ENCODE peak calls at places on chromosomes 4 and X, in seven cellular contexts. One of them, this sample, is unnamed.

GRCh38 chrX:136168929-136169735 is 21.8 kb downstream of the FHL1 start:
- DNase-seq in neural progenitor cell: peak; percentile 84
- DNase-seq in thoracic aorta: peak; percentile 56
- DNase-seq in lower lobe of right lung: no peak
- DNase-seq in AG04450: peak; percentile 90
- DNase-seq in K562: peak; percentile 28
- DNase-seq in endodermal cell: peak; percentile 79
- DNase-seq in this sample: no peak

GRCh38 chr4:185542626-185543336 is 7.5 kb upstream of the PDLIM3 start:
- DNase-seq in neural progenitor cell: no peak
- DNase-seq in thoracic aorta: no peak
- DNase-seq in lower lobe of right lung: no peak
- DNase-seq in AG04450: peak; percentile 43
- DNase-seq in K562: no peak
- DNase-seq in endodermal cell: no peak
- DNase-seq in this sample: no peak

GRCh38 chr4:138243369-138243768 is 1.2 kb upstream of the SLC7A11 start:
- DNase-seq in neural progenitor cell: no peak
- DNase-seq in thoracic aorta: no peak
- DNase-seq in lower lobe of right lung: no peak
- DNase-seq in AG04450: no peak
- DNase-seq in K562: no peak
- DNase-seq in endodermal cell: no peak
- DNase-seq in this sample: no peak

GRCh38 chr4:69977582-69977981 is 12.1 kb upstream of the CSN2 start:
- DNase-seq in neural progenitor cell: no peak
- DNase-seq in thoracic aorta: no peak
- DNase-seq in lower lobe of right lung: no peak
- DNase-seq in AG04450: no peak
- DNase-seq in K562: no peak
- DNase-seq in endodermal cell: no peak
- DNase-seq in this sample: no peak

GRCh38 chrX:12721042-12721441 is 70.2 kb upstream of the PRPS2 start:
- DNase-seq in neural progenitor cell: peak; percentile 53
- DNase-seq in thoracic aorta: no peak
- DNase-seq in lower lobe of right lung: no peak
- DNase-seq in AG04450: no peak
- DNase-seq in K562: peak; percentile 3
- DNase-seq in endodermal cell: peak; percentile 77
- DNase-seq in this sample: no peak

GRCh38 chrX:70762285-70762684 is 146.2 kb downstream of the TEX11 start:
- DNase-seq in neural progenitor cell: peak; percentile 11
- DNase-seq in thoracic aorta: no peak
- DNase-seq in lower lobe of right lung: no peak
- DNase-seq in AG04450: no peak
- DNase-seq in K562: peak; percentile 3
- DNase-seq in endodermal cell: peak; percentile 52
- DNase-seq in this sample: no peak

GRCh38 chrX:134444681-134445080 is 15.3 kb upstream of the HPRT1 start:
- DNase-seq in neural progenitor cell: no peak
- DNase-seq in thoracic aorta: no peak
- DNase-seq in lower lobe of right lung: no peak
- DNase-seq in AG04450: no peak
- DNase-seq in K562: no peak
- DNase-seq in endodermal cell: no peak
- DNase-seq in this sample: no peak

GRCh38 chr4:118898684-118899138 is 10.1 kb downstream of the SYNPO2 start:
- DNase-seq in neural progenitor cell: no peak
- DNase-seq in thoracic aorta: no peak
- DNase-seq in lower lobe of right lung: no peak
- DNase-seq in AG04450: no peak
- DNase-seq in K562: no peak
- DNase-seq in endodermal cell: no peak
- DNase-seq in this sample: no peak

GRCh38 chr4:38290360-38290759 is 330.2 kb downstream of the PTTG2 start:
- DNase-seq in neural progenitor cell: no peak
- DNase-seq in thoracic aorta: no peak
- DNase-seq in lower lobe of right lung: no peak
- DNase-seq in AG04450: peak; percentile 11
- DNase-seq in K562: no peak
- DNase-seq in endodermal cell: no peak
- DNase-seq in this sample: no peak

GRCh38 chr4:71680706-71681105 is 103.2 kb downstream of the GC start:
- DNase-seq in neural progenitor cell: no peak
- DNase-seq in thoracic aorta: no peak
- DNase-seq in lower lobe of right lung: no peak
- DNase-seq in AG04450: no peak
- DNase-seq in K562: no peak
- DNase-seq in endodermal cell: no peak
- DNase-seq in this sample: no peak

GRCh38 chr4:23068756-23069155 is 376.0 kb downstream of the GBA3 start:
- DNase-seq in neural progenitor cell: no peak
- DNase-seq in thoracic aorta: no peak
- DNase-seq in lower lobe of right lung: no peak
- DNase-seq in AG04450: no peak
- DNase-seq in K562: no peak
- DNase-seq in endodermal cell: no peak
- DNase-seq in this sample: no peak

GRCh38 chrX:155263854-155264628 is at the start of gene RAB39B:
- DNase-seq in neural progenitor cell: peak; percentile 75
- DNase-seq in thoracic aorta: peak; percentile 10
- DNase-seq in lower lobe of right lung: peak; percentile 60
- DNase-seq in AG04450: peak; percentile 3
- DNase-seq in K562: no peak
- DNase-seq in endodermal cell: peak; percentile 85
- DNase-seq in this sample: peak; percentile 62

GRCh38 chr4:38538517-38538916 is 125.5 kb upstream of the KLF3 start:
- DNase-seq in neural progenitor cell: no peak
- DNase-seq in thoracic aorta: no peak
- DNase-seq in lower lobe of right lung: no peak
- DNase-seq in AG04450: no peak
- DNase-seq in K562: no peak
- DNase-seq in endodermal cell: no peak
- DNase-seq in this sample: no peak

GRCh38 chr4:148170408-148171385 is 271.5 kb downstream of the NR3C2 start:
- DNase-seq in neural progenitor cell: no peak
- DNase-seq in thoracic aorta: no peak
- DNase-seq in lower lobe of right lung: no peak
- DNase-seq in AG04450: no peak
- DNase-seq in K562: no peak
- DNase-seq in endodermal cell: no peak
- DNase-seq in this sample: no peak

GRCh38 chr4:110533940-110534339 is 58.0 kb downstream of the ENPEP start:
- DNase-seq in neural progenitor cell: no peak
- DNase-seq in thoracic aorta: no peak
- DNase-seq in lower lobe of right lung: no peak
- DNase-seq in AG04450: peak; percentile 86
- DNase-seq in K562: no peak
- DNase-seq in endodermal cell: no peak
- DNase-seq in this sample: no peak

GRCh38 chrX:13340182-13340791 is 20.4 kb upstream of the ATXN3L start:
- DNase-seq in neural progenitor cell: peak; percentile 17
- DNase-seq in thoracic aorta: no peak
- DNase-seq in lower lobe of right lung: no peak
- DNase-seq in AG04450: no peak
- DNase-seq in K562: no peak
- DNase-seq in endodermal cell: no peak
- DNase-seq in this sample: no peak

GRCh38 chr4:119039779-119040178 is 95.9 kb upstream of the MYOZ2 start:
- DNase-seq in neural progenitor cell: peak; percentile 77
- DNase-seq in thoracic aorta: no peak
- DNase-seq in lower lobe of right lung: no peak
- DNase-seq in AG04450: no peak
- DNase-seq in K562: peak; percentile 26
- DNase-seq in endodermal cell: peak; percentile 84
- DNase-seq in this sample: no peak

GRCh38 chr4:2364654-2365053 is 53.8 kb downstream of the ZFYVE28 start:
- DNase-seq in neural progenitor cell: no peak
- DNase-seq in thoracic aorta: no peak
- DNase-seq in lower lobe of right lung: peak; percentile 68
- DNase-seq in AG04450: no peak
- DNase-seq in K562: peak; percentile 78
- DNase-seq in endodermal cell: peak; percentile 36
- DNase-seq in this sample: peak; percentile 41

GRCh38 chr4:175622887-175623286 is 189.2 kb downstream of the GPM6A start:
- DNase-seq in neural progenitor cell: peak; percentile 16
- DNase-seq in thoracic aorta: no peak
- DNase-seq in lower lobe of right lung: no peak
- DNase-seq in AG04450: no peak
- DNase-seq in K562: no peak
- DNase-seq in endodermal cell: peak; percentile 49
- DNase-seq in this sample: no peak

GRCh38 chr4:1250527-1250812 is 1.5 kb upstream of the CTBP1 start:
- DNase-seq in neural progenitor cell: no peak
- DNase-seq in thoracic aorta: no peak
- DNase-seq in lower lobe of right lung: no peak
- DNase-seq in AG04450: no peak
- DNase-seq in K562: no peak
- DNase-seq in endodermal cell: no peak
- DNase-seq in this sample: no peak
- H3K9me3 ChIP-seq in neural progenitor cell: peaks cover 18% of the 10 kb centered on the region
- H3K9me3 ChIP-seq in thoracic aorta: peaks cover 4% of the 10 kb centered on the region
- H3K9me3 ChIP-seq in lower lobe of right lung: no peaks in the 10 kb centered on the region
- H3K9me3 ChIP-seq in AG04450: peaks cover 52% of the 10 kb centered on the region
- H3K9me3 ChIP-seq in K562: peaks cover 8% of the 10 kb centered on the region
- H3K9me3 ChIP-seq in endodermal cell: peaks cover 51% of the 10 kb centered on the region
- H3K9me3 ChIP-seq in this sample: no peaks in the 10 kb centered on the region

GRCh38 chrX:48472851-48473717 is 2.9 kb upstream of the FTSJ1 start:
- DNase-seq in neural progenitor cell: peak; percentile 54
- DNase-seq in thoracic aorta: no peak
- DNase-seq in lower lobe of right lung: no peak
- DNase-seq in AG04450: no peak
- DNase-seq in K562: no peak
- DNase-seq in endodermal cell: peak; percentile 65
- DNase-seq in this sample: no peak
- H3K27ac ChIP-seq in neural progenitor cell: peak overlapping the region; percentile 27
- H3K27ac ChIP-seq in thoracic aorta: no peak overlapping the region
- H3K27ac ChIP-seq in lower lobe of right lung: no peak overlapping the region
- H3K27ac ChIP-seq in AG04450: no peak overlapping the region
- H3K27ac ChIP-seq in K562: no peak overlapping the region
- H3K27ac ChIP-seq in endodermal cell: peak overlapping the region; percentile 61
- H3K27ac ChIP-seq in this sample: no peak overlapping the region

GRCh38 chr4:41994461-41994860 is 4.1 kb downstream of the SLC30A9 start:
- DNase-seq in neural progenitor cell: no peak
- DNase-seq in thoracic aorta: no peak
- DNase-seq in lower lobe of right lung: no peak
- DNase-seq in AG04450: no peak
- DNase-seq in K562: no peak
- DNase-seq in endodermal cell: no peak
- DNase-seq in this sample: no peak

GRCh38 chr4:41992967-41993857 is 2.9 kb downstream of the SLC30A9 start:
- DNase-seq in neural progenitor cell: no peak
- DNase-seq in thoracic aorta: no peak
- DNase-seq in lower lobe of right lung: no peak
- DNase-seq in AG04450: no peak
- DNase-seq in K562: no peak
- DNase-seq in endodermal cell: no peak
- DNase-seq in this sample: no peak

GRCh38 chr4:41991916-41992767 is 1.8 kb downstream of the SLC30A9 start:
- DNase-seq in neural progenitor cell: no peak
- DNase-seq in thoracic aorta: no peak
- DNase-seq in lower lobe of right lung: no peak
- DNase-seq in AG04450: no peak
- DNase-seq in K562: peak; percentile 42
- DNase-seq in endodermal cell: no peak
- DNase-seq in this sample: no peak

GRCh38 chr4:41990029-41990382 is 324 bp upstream of the SLC30A9 start:
- DNase-seq in neural progenitor cell: no peak
- DNase-seq in thoracic aorta: no peak
- DNase-seq in lower lobe of right lung: no peak
- DNase-seq in AG04450: no peak
- DNase-seq in K562: no peak
- DNase-seq in endodermal cell: no peak
- DNase-seq in this sample: no peak

DNA sequence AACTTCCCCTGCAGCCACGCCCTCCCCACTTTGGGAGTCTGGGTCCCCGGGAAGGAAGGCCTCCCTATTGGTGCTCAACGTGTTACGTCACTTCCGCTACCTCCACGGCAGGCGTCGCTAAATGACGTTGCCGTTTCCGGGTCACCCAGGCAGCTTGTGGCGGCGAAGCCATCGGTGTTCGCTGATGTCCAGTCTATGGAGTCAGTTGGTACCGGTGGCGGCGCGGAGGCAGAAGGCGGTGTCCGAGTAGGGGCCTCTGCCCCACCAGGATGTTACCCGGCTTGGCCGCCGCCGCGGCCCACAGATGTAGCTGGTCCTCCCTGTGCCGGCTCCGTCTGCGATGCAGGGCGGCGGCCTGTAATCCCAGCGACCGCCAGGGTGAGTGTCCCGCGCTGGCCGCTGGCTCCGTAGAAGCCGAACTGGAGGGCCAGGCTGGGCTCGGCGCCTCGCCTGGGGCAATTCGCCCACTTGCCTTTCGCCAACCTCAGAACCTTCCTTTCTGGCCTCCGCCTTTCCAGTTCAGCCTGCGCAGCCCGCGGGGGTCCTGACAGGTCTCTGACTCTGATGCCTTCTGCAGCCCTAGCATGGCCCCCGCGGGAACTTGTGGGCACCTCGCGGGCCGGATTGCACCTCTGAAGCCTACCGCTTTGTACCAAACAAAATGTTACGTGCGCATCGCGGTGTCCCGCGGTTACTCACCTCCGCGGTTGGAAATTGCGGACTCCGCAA is at the start of gene SLC30A9:
- DNase-seq in neural progenitor cell: peak; percentile 97
- DNase-seq in thoracic aorta: peak; percentile 88
- DNase-seq in lower lobe of right lung: peak; percentile 96
- DNase-seq in AG04450: peak; percentile 75
- DNase-seq in K562: peak; percentile 98
- DNase-seq in endodermal cell: peak; percentile 97
- DNase-seq in this sample: peak; percentile 87
- TF ChIP-seq CTCF in neural progenitor cell: peak; percentile 53
- TF ChIP-seq CTCF in thoracic aorta: peak; percentile 59
- TF ChIP-seq CTCF in lower lobe of right lung: peak; percentile 50
- TF ChIP-seq CTCF in AG04450: peak; percentile 41
- TF ChIP-seq CTCF in K562: peak; percentile 44
- TF ChIP-seq CTCF in endodermal cell: peak; percentile 76
- TF ChIP-seq CTCF in this sample: peak; percentile 26

GRCh38 chr4:14234330-14234729 is 606.8 kb upstream of the BOD1L1 start:
- DNase-seq in neural progenitor cell: no peak
- DNase-seq in thoracic aorta: no peak
- DNase-seq in lower lobe of right lung: no peak
- DNase-seq in AG04450: no peak
- DNase-seq in K562: no peak
- DNase-seq in endodermal cell: no peak
- DNase-seq in this sample: no peak
- H3K9me3 ChIP-seq in neural progenitor cell: peaks cover 7% of the 10 kb centered on the region
- H3K9me3 ChIP-seq in thoracic aorta: no peaks in the 10 kb centered on the region
- H3K9me3 ChIP-seq in lower lobe of right lung: no peaks in the 10 kb centered on the region
- H3K9me3 ChIP-seq in AG04450: no peaks in the 10 kb centered on the region
- H3K9me3 ChIP-seq in K562: no peaks in the 10 kb centered on the region
- H3K9me3 ChIP-seq in endodermal cell: peaks cover 3% of the 10 kb centered on the region
- H3K9me3 ChIP-seq in this sample: no peaks in the 10 kb centered on the region